ENCODE peak calls at places on chromosomes 4 and X, in eight cellular contexts. C, E, Z, O, J, Q, V and S are unnamed samples.

GRCh38 chr4:179124957-179125356 is 1682.7 kb upstream of the AGA start:
- DNase-seq in E (no peak), C (no peak), V (no peak), Z (no peak), Q (no peak), O (no peak), J (no peak), S (peak)

GRCh38 chr4:54898941-54899340 is 226.5 kb downstream of the KDR start:
- DNase-seq in J (peak), E (no peak), O (no peak), C (no peak), Z (no peak), V (no peak), Q (peak), S (no peak)

GRCh38 chrX:17922303-17922702 is 61.2 kb upstream of the RAI2 start:
- DNase-seq in Q (no peak), Z (no peak), C (no peak), O (peak), V (no peak), E (no peak), J (no peak), S (no peak)

GRCh38 chrX:132219343-132219768 is at the start of gene RAP2C:
- DNase-seq in Q (peak), J (peak), Z (peak), O (peak), V (peak), C (peak), E (peak), S (peak)

GRCh38 chr4:158166701-158167100 is 6.1 kb downstream of the GASK1B start:
- DNase-seq in E (peak), O (no peak), Z (peak), Q (no peak), C (no peak), V (no peak), J (no peak), S (no peak)

GRCh38 chrX:136725446-136726104 is 55.2 kb downstream of the ARHGEF6 start:
- DNase-seq in V (peak), O (no peak), C (no peak), J (peak), Q (peak), Z (peak), E (peak), S (peak)

GRCh38 chr4:44928062-44928380 is 201.7 kb upstream of the GNPDA2 start:
- DNase-seq in Q (no peak), V (no peak), E (no peak), O (no peak), C (no peak), J (no peak), Z (no peak), S (no peak)

GRCh38 chr4:112752061-112752460 is 115.1 kb downstream of the LARP7 start:
- DNase-seq in E (no peak), Z (no peak), O (no peak), J (no peak), Q (no peak), C (peak), V (no peak), S (no peak)

GRCh38 chr4:108361886-108362285 is 193.2 kb upstream of the LEF1 start:
- DNase-seq in V (no peak), O (no peak), E (no peak), Z (no peak), C (no peak), Q (no peak), J (no peak), S (no peak)

GRCh38 chr4:2839060-2839459 is 4.6 kb upstream of the ADD1 start:
- DNase-seq in O (no peak), J (no peak), V (no peak), Z (no peak), E (no peak), C (no peak), Q (no peak), S (no peak)

GRCh38 chr4:42923431-42923830 is 30.9 kb downstream of the GRXCR1 start:
- DNase-seq in C (no peak), Z (no peak), O (no peak), V (no peak), Q (no peak), E (no peak), J (no peak), S (no peak)

GRCh38 chr4:161320377-161320776 is 843.4 kb downstream of the FSTL5 start:
- DNase-seq in Q (no peak), E (no peak), Z (peak), C (peak), J (peak), V (peak), O (no peak), S (peak)

GRCh38 chrX:135484636-135485289 is 35.7 kb upstream of the INTS6L start:
- DNase-seq in C (peak), O (no peak), J (peak), Q (peak), V (peak), E (peak), Z (peak), S (peak)

GRCh38 chr4:96784336-96784735 is 944.4 kb downstream of the PDHA2 start:
- DNase-seq in V (no peak), Z (no peak), J (no peak), E (no peak), C (no peak), Q (no peak), O (no peak), S (no peak)

GRCh38 chr4:102246416-102246815 is 98.9 kb downstream of the SLC39A8 start:
- DNase-seq in E (no peak), V (no peak), O (no peak), C (no peak), Q (no peak), Z (no peak), J (peak), S (peak)

GRCh38 chr4:18518098-18518497 is 496.5 kb upstream of the LCORL start:
- DNase-seq in J (no peak), V (no peak), C (peak), Z (no peak), E (no peak), O (no peak), Q (no peak), S (no peak)

GRCh38 chr4:126172126-126172525 is 857.4 kb downstream of the FAT4 start:
- DNase-seq in Q (no peak), J (peak), E (no peak), V (no peak), Z (no peak), C (no peak), O (no peak), S (peak)

GRCh38 chr4:5019274-5019673 is at the start of gene CYTL1:
- DNase-seq in E (no peak), C (peak), J (no peak), O (no peak), V (no peak), Q (no peak), Z (no peak), S (no peak)

GRCh38 chr4:7737752-7738457 is 201.8 kb downstream of the AFAP1 start:
- DNase-seq in E (no peak), O (no peak), Q (no peak), V (no peak), Z (no peak), C (no peak), J (no peak), S (no peak)

GRCh38 chr4:101787917-101788316 is 2.6 kb upstream of the BANK1 start:
- DNase-seq in O (no peak), J (no peak), Z (no peak), C (no peak), Q (no peak), E (no peak), V (no peak), S (no peak)

GRCh38 chr4:678331-678734 is 4.0 kb downstream of the MYL5 start:
- DNase-seq in V (no peak), E (no peak), J (no peak), Z (no peak), O (no peak), C (no peak), Q (no peak), S (no peak)

GRCh38 chr4:152459326-152459725 is 76.6 kb downstream of the FBXW7 start:
- DNase-seq in J (no peak), O (no peak), E (no peak), Q (no peak), C (no peak), Z (no peak), V (no peak), S (no peak)

GRCh38 chr4:52545099-52546069 is 113.7 kb downstream of the USP46 start:
- DNase-seq in V (peak), C (peak), E (peak), O (peak), J (peak), Q (peak), Z (peak), S (peak)

GRCh38 chrX:46865281-46865680 is 28.4 kb downstream of the RP2 start:
- DNase-seq in C (no peak), V (no peak), O (no peak), Q (peak), J (no peak), E (peak), Z (peak), S (peak)

GRCh38 chr4:55183926-55184599 is 58.7 kb upstream of the KDR start:
- DNase-seq in J (peak), Z (peak), O (no peak), E (peak), Q (peak), C (no peak), V (peak), S (peak)

GRCh38 chr4:2337131-2337723 is 75.3 kb upstream of the MXD4 start:
- DNase-seq in Q (no peak), C (no peak), J (no peak), O (no peak), E (no peak), V (peak), Z (no peak), S (no peak)

GRCh38 chr4:159075531-159075932 is 27.3 kb upstream of the RAPGEF2 start:
- DNase-seq in E (peak), C (no peak), Z (no peak), O (no peak), Q (peak), J (peak), V (no peak), S (no peak)

GRCh38 chr4:57661707-57662106 is 551.5 kb upstream of the IGFBP7 start:
- DNase-seq in Z (no peak), E (no peak), C (no peak), J (no peak), Q (no peak), O (no peak), V (no peak), S (no peak)

GRCh38 chrX:115940888-115941332 is 229.6 kb upstream of the AGTR2 start:
- DNase-seq in Z (peak), C (peak), J (peak), O (peak), Q (peak), E (peak), V (no peak), S (peak)

GRCh38 chrX:148049441-148049840 is 68.3 kb downstream of the FMR1NB start:
- DNase-seq in C (peak), J (peak), E (peak), Z (peak), Q (peak), V (peak), O (no peak), S (peak)

GRCh38 chr4:25827373-25827772 is 35.4 kb downstream of the SEL1L3 start:
- DNase-seq in J (no peak), V (no peak), O (no peak), Z (no peak), C (no peak), E (no peak), Q (no peak), S (no peak)

GRCh38 chr4:107862658-107863057 is 37.9 kb downstream of the SGMS2 start:
- DNase-seq in C (no peak), Q (peak), Z (peak), J (peak), E (peak), O (peak), V (peak), S (peak)

GRCh38 chrX:107683124-107683895 is 55.0 kb downstream of the PRPS1 start:
- DNase-seq in O (peak), C (no peak), E (peak), Q (no peak), J (no peak), V (peak), Z (peak), S (peak)

GRCh38 chr4:153215976-153216375 is 11.7 kb downstream of the TRIM2 start:
- DNase-seq in C (no peak), O (no peak), J (no peak), E (peak), Q (no peak), V (no peak), Z (peak), S (no peak)

GRCh38 chr4:35934370-35934981 is 309.8 kb downstream of the ARAP2 start:
- DNase-seq in O (no peak), Z (peak), E (peak), C (peak), J (peak), Q (peak), V (peak), S (peak)

GRCh38 chr4:139223682-139224317 is 46.8 kb upstream of the ELF2 start:
- DNase-seq in J (peak), Q (peak), Z (peak), V (peak), O (no peak), C (no peak), E (peak), S (peak)

GRCh38 chr4:70709551-70710080 is 12.1 kb upstream of the RUFY3 start:
- DNase-seq in E (no peak), Z (no peak), J (no peak), Q (peak), O (no peak), V (no peak), C (peak), S (no peak)

GRCh38 chr4:78779280-78779679 is 3.1 kb downstream of the BMP2K start:
- DNase-seq in C (no peak), E (peak), Q (no peak), V (no peak), J (no peak), O (no peak), Z (no peak), S (peak)

GRCh38 chr4:184649971-184650855 is 675 bp downstream of the PRIMPOL start:
- DNase-seq in Q (peak), Z (peak), E (peak), V (peak), C (peak), J (peak), O (peak), S (peak)

GRCh38 chr4:184648220-184649025 is 824 bp downstream of the CASP3 start:
- DNase-seq in O (peak), V (peak), C (peak), J (peak), Z (peak), E (peak), Q (peak), S (peak)

GRCh38 chr4:184647391-184648101 is 1.7 kb downstream of the CASP3 start:
- DNase-seq in E (peak), J (peak), Q (peak), Z (peak), V (no peak), O (no peak), C (no peak), S (peak)

GRCh38 chr4:184651899-184652298 is 2.4 kb downstream of the PRIMPOL start:
- DNase-seq in E (no peak), J (no peak), Z (no peak), V (no peak), C (no peak), Q (no peak), O (no peak), S (no peak)

DNA sequence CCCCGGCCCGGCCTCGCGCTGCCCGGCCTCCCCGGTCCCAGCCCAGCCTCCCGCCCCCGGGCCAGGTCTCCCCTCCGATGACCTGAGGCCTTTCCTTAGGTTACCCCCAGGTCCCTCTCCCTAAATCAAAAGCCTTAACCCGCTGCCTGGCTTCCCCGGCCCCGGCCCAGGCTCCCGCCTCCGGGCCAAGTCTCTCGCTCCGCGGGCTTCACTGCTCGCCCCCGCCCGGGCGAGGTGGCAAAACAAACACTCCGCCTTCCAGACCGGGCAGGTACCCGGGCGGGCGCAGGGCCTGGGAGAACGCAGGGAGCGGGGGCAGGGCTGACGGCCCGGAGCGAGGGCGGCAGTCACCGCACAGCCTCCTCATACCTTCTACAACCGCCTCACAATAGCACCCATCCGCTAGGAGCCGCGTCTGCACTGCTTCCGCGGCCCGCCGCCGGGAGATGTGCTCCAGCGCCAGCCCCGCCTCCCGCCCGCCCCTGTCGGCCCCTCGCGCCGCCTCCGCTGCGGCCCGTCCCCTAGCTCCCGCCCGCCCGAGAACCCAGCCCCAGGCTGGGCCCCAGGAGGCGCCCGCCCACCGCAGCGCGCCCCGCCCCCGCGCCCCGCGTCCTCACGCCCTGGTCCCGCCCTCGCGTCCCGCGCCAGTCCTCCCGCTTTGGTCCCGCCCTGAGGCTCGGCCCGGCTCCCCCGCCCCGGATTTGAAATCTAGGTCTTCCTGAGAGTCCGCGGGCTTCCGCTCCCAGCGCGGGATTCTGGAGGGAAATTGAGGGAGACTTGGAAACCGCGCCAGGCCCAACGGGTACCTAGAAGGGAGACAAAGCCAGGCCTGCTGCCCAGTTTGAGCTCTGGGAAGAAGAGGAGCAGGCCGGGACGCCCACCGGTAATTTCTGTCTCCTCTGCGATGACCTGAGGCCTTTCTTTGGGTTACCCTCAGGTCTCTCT is at the start of the genes CASP3 and PRIMPOL:
- DNase-seq in Z (peak), C (peak), J (peak), O (peak), E (peak), V (peak), Q (peak), S (peak)
- TF ChIP-seq CTCF in Z (no peak), C (peak), J (no peak), O (no peak), E (no peak), V (peak), Q (peak), S (peak)

GRCh38 chr4:170497105-170497504 is 407.3 kb upstream of the AADAT start:
- DNase-seq in Z (no peak), C (peak), Q (no peak), V (no peak), E (peak), J (peak), O (no peak), S (no peak)
- TF ChIP-seq CTCF in Z (no peak), C (no peak), Q (no peak), V (no peak), E (no peak), J (no peak), O (no peak), S (no peak)

DNA sequence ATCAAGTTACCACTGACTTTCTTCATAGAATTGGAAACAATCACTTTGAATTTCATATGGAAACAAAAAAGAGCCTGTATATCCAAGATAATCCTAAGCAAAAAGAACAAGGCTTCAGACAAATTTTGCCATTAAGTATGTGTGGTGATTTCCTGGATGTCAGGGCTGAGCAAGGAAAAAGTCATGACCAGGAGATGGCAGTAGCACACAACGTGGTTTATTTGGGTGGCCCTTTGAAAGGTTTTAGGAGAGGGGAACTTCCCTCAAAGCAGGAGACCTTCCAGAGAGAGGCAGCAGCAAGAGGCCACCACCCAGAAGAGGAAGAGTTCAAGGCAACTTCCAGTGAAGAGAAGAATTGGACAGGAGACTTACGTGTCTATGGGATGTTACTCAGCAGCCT is 18.1 kb upstream of the ZXDB start:
- DNase-seq in E (peak), Q (no peak), C (peak), J (no peak), O (no peak), Z (peak), V (no peak), S (peak)
- TF ChIP-seq CTCF in E (peak), Q (peak), C (peak), J (peak), O (peak), Z (peak), V (peak), S (peak)

GRCh38 chr4:148704291-148704690 is 262.1 kb upstream of the NR3C2 start:
- DNase-seq in E (no peak), C (peak), V (no peak), Q (no peak), O (no peak), Z (no peak), J (no peak), S (no peak)
- TF ChIP-seq CTCF in E (peak), C (peak), V (no peak), Q (no peak), O (no peak), Z (no peak), J (no peak), S (no peak)

GRCh38 chrX:38332505-38332904 is 5.2 kb upstream of the RPGR start:
- DNase-seq in J (no peak), Z (no peak), O (no peak), V (no peak), Q (no peak), C (no peak), E (no peak), S (no peak)

GRCh38 chrX:38336538-38337240 is 9.4 kb upstream of the RPGR start:
- DNase-seq in Q (no peak), V (peak), E (no peak), J (no peak), Z (no peak), C (no peak), O (peak), S (no peak)

GRCh38 chrX:38335382-38335781 is 8.1 kb upstream of the RPGR start:
- DNase-seq in E (no peak), Q (no peak), Z (no peak), C (no peak), V (no peak), J (no peak), O (no peak), S (no peak)
- TF ChIP-seq CTCF in E (peak), Q (peak), Z (no peak), C (no peak), V (peak), J (peak), O (no peak), S (peak)